ENCODE peak calls at places on chromosomes 12 and 14, in six cellular contexts. I, C, L, T, A and M are unnamed samples. For H3K4me1, the result is how much of the 10 kb centered on the place peaks cover.

GRCh38 chr12:59891180-59891579 is 295.4 kb downstream of the SLC16A7 start:
- DNase-seq in I (no peak), C (no peak), L (no peak), T (no peak), A (no peak), M (no peak)

GRCh38 chr12:116385486-116386217 is 108.2 kb upstream of the MED13L start:
- DNase-seq in I (no peak), C (no peak), L (no peak), T (no peak), A (no peak), M (no peak)

GRCh38 chr12:94172973-94173372 is 24.6 kb downstream of the PLXNC1 start:
- DNase-seq in I (peak), C (no peak), L (peak), T (peak), A (peak), M (no peak)

GRCh38 chr12:1591029-1591428 is 3.4 kb downstream of the FBXL14 start:
- DNase-seq in I (no peak), C (no peak), L (no peak), T (no peak), A (no peak), M (no peak)

GRCh38 chr12:49335955-49336644 is 888 bp downstream of the C1QL4 start:
- DNase-seq in I (no peak), C (no peak), L (no peak), T (no peak), A (no peak), M (no peak)

GRCh38 chr12:29578070-29578469 is 80.6 kb upstream of the OVCH1 start:
- DNase-seq in I (no peak), C (no peak), L (no peak), T (no peak), A (no peak), M (no peak)

GRCh38 chr14:72625689-72626088 is 268.2 kb downstream of the DPF3 start:
- DNase-seq in I (no peak), C (no peak), L (no peak), T (no peak), A (no peak), M (no peak)

GRCh38 chr14:88013750-88014349 is 8.9 kb downstream of the GPR65 start:
- DNase-seq in I (peak), C (peak), L (peak), T (no peak), A (peak), M (peak)

GRCh38 chr14:23183479-23183878 is at the start of gene SLC7A8:
- DNase-seq in I (peak), C (peak), L (peak), T (no peak), A (peak), M (peak)

GRCh38 chr12:113227169-113227568 is 5.9 kb downstream of the TPCN1 start:
- DNase-seq in I (peak), C (peak), L (no peak), T (no peak), A (no peak), M (peak)

GRCh38 chr12:113226696-113227095 is 5.4 kb downstream of the TPCN1 start:
- DNase-seq in I (no peak), C (no peak), L (no peak), T (no peak), A (no peak), M (peak)

GRCh38 chr12:113222730-113223531 is 1.7 kb downstream of the TPCN1 start:
- DNase-seq in I (peak), C (peak), L (peak), T (no peak), A (peak), M (peak)

GRCh38 chr12:113221997-113222729 is 899 bp downstream of the TPCN1 start:
- DNase-seq in I (no peak), C (no peak), L (no peak), T (no peak), A (no peak), M (no peak)

GRCh38 chr12:113224955-113225354 is 3.7 kb downstream of the TPCN1 start:
- DNase-seq in I (no peak), C (no peak), L (no peak), T (no peak), A (no peak), M (no peak)
- H3K4me1 ChIP-seq in I (half or more), C (half or more), L (under half), T (under half), A (under half), M (half or more)

GRCh38 chr14:60163741-60164140 is 1.5 kb downstream of the DHRS7 start:
- DNase-seq in I (no peak), C (no peak), L (no peak), T (no peak), A (no peak), M (no peak)

GRCh38 chr14:60166144-60166543 is 946 bp upstream of the DHRS7 start:
- DNase-seq in I (no peak), C (no peak), L (no peak), T (no peak), A (no peak), M (no peak)

GRCh38 chr14:60164717-60165546 is at the start of gene DHRS7:
- DNase-seq in I (peak), C (peak), L (peak), T (no peak), A (peak), M (peak)

GRCh38 chr14:60164404-60164716 is 838 bp downstream of the DHRS7 start:
- DNase-seq in I (no peak), C (no peak), L (no peak), T (no peak), A (no peak), M (no peak)

GRCh38 chr14:60165547-60165876 is 314 bp upstream of the DHRS7 start:
- DNase-seq in I (no peak), C (no peak), L (no peak), T (no peak), A (no peak), M (no peak)
- TF ChIP-seq CTCF in I (no peak), C (no peak), L (no peak), T (no peak), A (no peak), M (peak)

DNA sequence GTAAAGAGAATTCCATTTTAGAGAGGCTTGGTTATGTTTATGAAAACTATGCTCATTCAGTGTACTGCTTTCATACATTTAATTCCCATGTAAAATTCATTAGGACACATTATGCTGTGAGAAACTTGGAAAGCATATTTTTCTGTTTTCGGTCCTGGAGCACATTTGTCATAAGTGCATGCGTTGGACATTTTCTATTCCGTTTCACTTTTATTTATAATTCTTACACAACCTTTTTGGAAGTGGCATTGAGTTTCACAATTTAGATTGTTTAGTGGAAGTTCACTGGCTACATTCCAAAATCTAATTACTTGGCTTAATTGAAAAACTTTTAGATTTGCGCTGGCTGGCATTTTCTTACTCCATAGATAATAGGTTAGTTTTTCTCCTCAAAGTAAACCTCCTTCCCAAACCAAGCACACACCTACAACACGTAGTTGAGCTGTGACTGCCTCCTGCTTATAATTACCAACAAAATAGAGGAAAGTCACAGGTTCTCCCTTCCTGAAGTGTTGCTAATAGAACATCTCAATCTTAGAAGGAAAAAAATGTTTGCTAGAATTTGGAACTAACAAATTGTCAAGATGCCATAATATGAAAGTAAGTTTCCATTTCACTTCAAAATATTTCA is 938.5 kb downstream of the TRHDE start:
- DNase-seq in I (no peak), C (no peak), L (no peak), T (no peak), A (no peak), M (no peak)
- H3K4me1 ChIP-seq in I (under half), C (under half), L (under half), T (under half), A (under half), M (under half)

DNA sequence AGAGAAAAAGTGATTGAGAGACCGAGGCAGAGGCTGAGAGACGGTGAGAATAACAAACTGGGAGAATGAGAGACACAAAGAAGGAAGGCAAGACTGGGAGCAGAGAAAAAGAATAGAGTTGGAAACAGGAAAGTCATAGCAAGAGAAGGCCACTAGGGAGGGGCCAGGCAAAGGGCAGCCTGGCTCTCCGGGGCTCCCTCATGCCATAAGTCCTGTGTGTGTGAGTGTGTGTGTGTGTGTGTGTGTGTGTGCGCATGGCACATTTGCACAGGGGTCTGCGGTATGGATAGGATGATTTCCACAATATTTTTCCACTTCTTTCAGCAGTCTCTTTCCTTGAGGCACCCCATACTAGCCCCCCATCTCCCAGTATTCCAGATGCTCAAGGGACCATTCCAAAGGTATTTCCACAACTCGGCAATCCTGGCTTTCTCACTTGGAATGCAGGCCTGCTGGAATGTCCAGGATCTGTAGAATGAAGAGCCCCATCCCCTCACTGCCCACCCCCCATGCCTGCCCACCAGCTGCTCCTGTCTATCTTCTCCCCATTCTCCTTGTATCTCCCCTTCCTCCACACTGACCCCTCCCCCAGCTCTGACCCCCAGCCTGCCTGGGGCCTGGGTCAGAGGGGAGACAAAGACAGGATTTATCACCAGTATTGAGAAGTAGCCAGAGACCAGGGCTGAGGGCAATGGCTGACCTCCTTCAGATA is 9.0 kb downstream of the GPR84 start:
- DNase-seq in I (no peak), C (no peak), L (no peak), T (no peak), A (no peak), M (no peak)
- TF ChIP-seq CTCF in I (no peak), C (no peak), L (no peak), T (no peak), A (no peak), M (no peak)

GRCh38 chr14:60641722-60642269 is 7.5 kb downstream of the SIX1 start:
- DNase-seq in I (no peak), C (no peak), L (no peak), T (no peak), A (no peak), M (peak)

GRCh38 chr14:60643443-60644402 is 5.6 kb downstream of the SIX1 start:
- DNase-seq in I (peak), C (no peak), L (no peak), T (no peak), A (no peak), M (peak)

GRCh38 chr14:60640859-60641721 is 8.2 kb downstream of the SIX1 start:
- DNase-seq in I (no peak), C (no peak), L (no peak), T (no peak), A (no peak), M (no peak)

GRCh38 chr14:60642270-60642789 is 6.9 kb downstream of the SIX1 start:
- DNase-seq in I (no peak), C (no peak), L (no peak), T (no peak), A (no peak), M (peak)

DNA sequence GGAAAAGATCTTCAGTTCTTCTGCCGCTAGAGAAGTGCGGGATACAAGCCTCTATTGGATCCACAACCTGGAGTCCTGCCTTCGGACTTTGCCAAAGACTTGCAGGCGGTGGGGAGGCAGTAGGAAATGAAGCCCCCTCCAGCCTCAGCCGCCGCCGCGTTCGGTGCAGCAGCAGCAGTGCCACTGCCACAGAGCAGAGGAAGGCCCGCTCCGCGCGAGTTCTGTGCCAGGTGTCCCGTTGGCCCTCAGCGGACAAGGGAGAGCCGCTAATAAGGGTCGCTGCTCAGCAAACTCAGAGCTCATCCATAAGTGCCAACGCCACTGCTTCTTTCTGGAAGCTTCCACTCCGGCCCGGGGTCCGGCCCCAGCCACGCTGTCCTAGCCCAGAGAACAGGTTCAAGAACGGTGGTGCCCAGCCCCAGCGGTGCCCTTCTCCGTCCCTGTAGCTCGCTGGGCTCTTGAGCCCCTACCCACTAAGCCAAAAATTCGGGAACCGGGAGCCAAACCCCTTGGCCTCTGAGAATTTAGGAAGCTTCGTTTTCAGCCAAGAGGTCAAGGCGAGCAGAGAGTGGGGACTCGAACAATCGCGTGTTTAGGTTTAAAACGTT is 6.4 kb downstream of the SIX1 start:
- DNase-seq in I (no peak), C (no peak), L (no peak), T (no peak), A (no peak), M (peak)
- H3K4me1 ChIP-seq in I (half or more), C (under half), L (under half), T (under half), A (under half), M (under half)

GRCh38 chr14:99440278-99440677 is 40.4 kb downstream of the SETD3 start:
- DNase-seq in I (no peak), C (no peak), L (no peak), T (no peak), A (no peak), M (no peak)

GRCh38 chr14:99437706-99438105 is 43.0 kb downstream of the SETD3 start:
- DNase-seq in I (no peak), C (no peak), L (no peak), T (no peak), A (no peak), M (no peak)

GRCh38 chr14:99441918-99442317 is 38.7 kb downstream of the SETD3 start:
- DNase-seq in I (no peak), C (no peak), L (no peak), T (no peak), A (no peak), M (no peak)

GRCh38 chr14:99445916-99446315 is 34.7 kb downstream of the SETD3 start:
- DNase-seq in I (no peak), C (no peak), L (no peak), T (no peak), A (no peak), M (no peak)

DNA sequence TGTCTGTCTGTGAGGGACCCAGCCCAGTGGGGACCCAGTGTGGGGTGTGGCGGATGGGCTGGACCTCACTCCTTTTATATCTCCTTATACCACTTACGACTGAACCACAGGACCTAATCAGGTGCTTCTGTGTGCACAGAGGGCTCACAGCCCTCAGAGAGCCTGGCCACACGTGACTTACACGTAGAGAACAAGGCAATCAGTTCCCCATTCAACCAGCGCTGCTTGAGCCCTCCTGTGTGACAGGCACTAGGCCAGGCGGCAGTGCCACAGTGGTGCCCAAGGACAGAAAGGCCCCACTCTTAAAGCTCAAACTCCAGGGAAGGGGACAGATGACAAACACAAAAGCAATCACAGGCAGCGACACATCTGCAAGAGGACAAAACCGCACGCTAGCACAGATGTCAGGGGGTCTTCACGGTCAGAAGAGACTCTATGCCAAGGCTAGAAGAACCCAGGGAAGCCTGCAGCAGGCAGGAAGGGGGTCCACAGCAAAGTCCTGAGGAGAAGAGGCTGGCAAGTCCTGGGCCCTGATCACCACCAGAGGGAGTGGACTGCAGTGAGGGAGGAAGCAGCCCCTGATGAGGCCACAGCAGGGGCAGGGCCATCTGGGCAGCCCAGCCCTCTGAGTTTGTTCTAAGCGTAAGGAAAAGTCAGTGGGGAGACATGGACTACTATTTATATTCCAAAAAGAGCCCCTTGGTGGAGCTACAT is 39.3 kb downstream of the SETD3 start:
- DNase-seq in I (no peak), C (no peak), L (no peak), T (no peak), A (no peak), M (no peak)
- TF ChIP-seq CTCF in I (no peak), C (no peak), L (no peak), T (no peak), A (no peak), M (no peak)

GRCh38 chr12:68614105-68614679 is 3.5 kb downstream of the RAP1B start:
- DNase-seq in I (no peak), C (no peak), L (no peak), T (no peak), A (no peak), M (no peak)
- H3K4me1 ChIP-seq in I (half or more), C (half or more), L (under half), T (half or more), A (half or more), M (half or more)

GRCh38 chr12:3641428-3641883 is 111.5 kb downstream of the CRACR2A start:
- DNase-seq in I (no peak), C (no peak), L (no peak), T (no peak), A (no peak), M (peak)

GRCh38 chr12:3651585-3652424 is 101.1 kb downstream of the CRACR2A start:
- DNase-seq in I (no peak), C (no peak), L (no peak), T (no peak), A (no peak), M (no peak)

GRCh38 chr12:3647504-3647903 is 105.4 kb downstream of the CRACR2A start:
- DNase-seq in I (no peak), C (no peak), L (no peak), T (no peak), A (no peak), M (no peak)

GRCh38 chr12:3644103-3644502 is 108.8 kb downstream of the CRACR2A start:
- DNase-seq in I (no peak), C (no peak), L (no peak), T (no peak), A (no peak), M (no peak)

DNA sequence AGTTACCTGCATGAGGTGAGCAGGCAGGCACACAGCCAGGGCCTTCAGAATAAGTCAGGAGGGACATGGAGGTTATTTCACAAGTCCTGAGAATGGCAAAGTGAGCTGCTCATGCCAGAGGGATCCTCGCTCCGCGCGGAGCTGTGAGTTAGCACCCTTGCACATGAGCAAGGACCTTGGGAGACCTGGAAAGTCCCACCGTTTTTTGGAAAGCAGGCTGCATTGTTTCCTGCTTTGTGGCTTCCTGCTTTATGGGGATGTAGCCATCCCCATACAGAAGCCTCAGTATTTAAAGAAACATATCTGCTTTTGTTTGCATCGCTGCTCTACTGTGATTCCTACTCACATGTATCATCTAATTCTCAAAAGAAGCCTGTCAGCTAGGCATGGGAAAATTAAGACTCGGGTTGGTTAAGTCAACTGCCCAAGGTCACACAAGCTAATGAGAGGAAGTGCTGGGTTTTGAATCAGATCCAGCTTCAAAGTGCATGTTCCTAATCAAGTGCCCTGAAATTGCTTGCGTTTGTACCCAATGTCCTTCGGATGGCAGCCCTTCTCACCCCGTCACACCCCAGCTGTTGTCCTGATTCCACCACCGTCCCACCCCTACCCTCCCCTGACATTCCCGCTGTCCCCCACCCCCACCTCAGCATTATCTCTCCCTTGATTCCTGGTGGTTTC is 106.2 kb downstream of the CRACR2A start:
- DNase-seq in I (no peak), C (no peak), L (no peak), T (no peak), A (no peak), M (no peak)
- TF ChIP-seq CTCF in I (no peak), C (no peak), L (no peak), T (no peak), A (no peak), M (no peak)

DNA sequence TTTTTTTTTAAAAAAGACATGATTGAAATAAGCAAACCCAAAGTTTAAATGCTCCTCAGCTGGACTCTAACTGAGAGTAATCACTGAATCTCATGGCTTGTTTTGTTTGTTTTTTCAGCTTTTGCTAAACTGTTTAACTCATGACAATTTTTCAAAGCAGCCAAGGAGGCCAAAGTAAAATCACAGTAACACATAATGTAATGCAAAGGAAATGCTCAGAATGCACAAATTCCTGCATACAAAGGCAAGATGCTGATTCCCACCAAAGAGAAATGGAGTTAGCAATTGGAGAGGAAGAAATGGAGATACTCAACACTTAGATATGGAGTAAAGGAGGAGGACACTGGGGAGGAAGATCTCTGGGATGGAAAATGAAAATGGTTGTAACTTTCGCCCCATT is 126.2 kb upstream of the SOX5 start:
- DNase-seq in I (no peak), C (no peak), L (no peak), T (no peak), A (no peak), M (no peak)
- H3K4me1 ChIP-seq in I (under half), C (under half), L (under half), T (under half), A (under half), M (under half)